ENCODE peak calls at places on chromosome 22, in nine cellular contexts. One of them, this sample, is unnamed.

GRCh38 chr22:47625531-47626427 is 863.3 kb downstream of the TBC1D22A start:
- DNase-seq in lower lobe of right lung: no peak
- DNase-seq in BJ: no peak
- DNase-seq in left lung: no peak
- DNase-seq in foreskin fibroblast: no peak
- DNase-seq in retinal pigment epithelial cell: no peak
- DNase-seq in psoas muscle: no peak
- DNase-seq in uterus: no peak
- DNase-seq in naive thymus-derived CD4-positive, alpha-beta T cell: no peak
- DNase-seq in this sample: no peak

GRCh38 chr22:44729391-44730012 is 22.9 kb upstream of the ARHGAP8 start:
- DNase-seq in lower lobe of right lung: no peak
- DNase-seq in BJ: peak; percentile 24
- DNase-seq in left lung: peak; percentile 60
- DNase-seq in foreskin fibroblast: peak; percentile 91
- DNase-seq in retinal pigment epithelial cell: no peak
- DNase-seq in psoas muscle: peak; percentile 68
- DNase-seq in uterus: peak; percentile 71
- DNase-seq in naive thymus-derived CD4-positive, alpha-beta T cell: no peak
- DNase-seq in this sample: peak; percentile 45

GRCh38 chr22:24270556-24271405 is at the start of gene SPECC1L:
- DNase-seq in lower lobe of right lung: peak; percentile 94
- DNase-seq in BJ: peak; percentile 48
- DNase-seq in left lung: peak; percentile 93
- DNase-seq in foreskin fibroblast: peak; percentile 97
- DNase-seq in retinal pigment epithelial cell: peak; percentile 55
- DNase-seq in psoas muscle: peak; percentile 97
- DNase-seq in uterus: peak; percentile 95
- DNase-seq in naive thymus-derived CD4-positive, alpha-beta T cell: peak; percentile 92
- DNase-seq in this sample: peak; percentile 71

GRCh38 chr22:47221840-47222615 is 459.6 kb downstream of the TBC1D22A start:
- DNase-seq in lower lobe of right lung: no peak
- DNase-seq in BJ: no peak
- DNase-seq in left lung: no peak
- DNase-seq in foreskin fibroblast: no peak
- DNase-seq in retinal pigment epithelial cell: no peak
- DNase-seq in psoas muscle: peak; percentile 19
- DNase-seq in uterus: no peak
- DNase-seq in naive thymus-derived CD4-positive, alpha-beta T cell: no peak
- DNase-seq in this sample: no peak

GRCh38 chr22:40721266-40721665 is 42.0 kb downstream of the MCHR1 start:
- DNase-seq in lower lobe of right lung: no peak
- DNase-seq in BJ: no peak
- DNase-seq in left lung: no peak
- DNase-seq in foreskin fibroblast: peak; percentile 59
- DNase-seq in retinal pigment epithelial cell: no peak
- DNase-seq in psoas muscle: peak; percentile 9
- DNase-seq in uterus: no peak
- DNase-seq in naive thymus-derived CD4-positive, alpha-beta T cell: no peak
- DNase-seq in this sample: peak; percentile 71

GRCh38 chr22:50031189-50032091 is 18.9 kb upstream of the IL17REL start:
- DNase-seq in lower lobe of right lung: no peak
- DNase-seq in BJ: no peak
- DNase-seq in left lung: no peak
- DNase-seq in foreskin fibroblast: no peak
- DNase-seq in retinal pigment epithelial cell: no peak
- DNase-seq in psoas muscle: peak; percentile 53
- DNase-seq in uterus: no peak
- DNase-seq in naive thymus-derived CD4-positive, alpha-beta T cell: no peak
- DNase-seq in this sample: no peak

GRCh38 chr22:45226681-45227186 is 14.0 kb downstream of the KIAA0930 start:
- DNase-seq in lower lobe of right lung: peak; percentile 85
- DNase-seq in BJ: no peak
- DNase-seq in left lung: peak; percentile 76
- DNase-seq in foreskin fibroblast: peak; percentile 62
- DNase-seq in retinal pigment epithelial cell: no peak
- DNase-seq in psoas muscle: peak; percentile 58
- DNase-seq in uterus: no peak
- DNase-seq in naive thymus-derived CD4-positive, alpha-beta T cell: no peak
- DNase-seq in this sample: no peak

GRCh38 chr22:23066200-23067022 is 3.9 kb upstream of the GNAZ start:
- DNase-seq in lower lobe of right lung: peak; percentile 17
- DNase-seq in BJ: no peak
- DNase-seq in left lung: peak; percentile 24
- DNase-seq in foreskin fibroblast: no peak
- DNase-seq in retinal pigment epithelial cell: no peak
- DNase-seq in psoas muscle: peak; percentile 41
- DNase-seq in uterus: peak; percentile 1
- DNase-seq in naive thymus-derived CD4-positive, alpha-beta T cell: no peak
- DNase-seq in this sample: no peak

GRCh38 chr22:31185056-31185455 is 25.1 kb downstream of the RNF185 start:
- DNase-seq in lower lobe of right lung: no peak
- DNase-seq in BJ: no peak
- DNase-seq in left lung: no peak
- DNase-seq in foreskin fibroblast: peak; percentile 55
- DNase-seq in retinal pigment epithelial cell: no peak
- DNase-seq in psoas muscle: no peak
- DNase-seq in uterus: no peak
- DNase-seq in naive thymus-derived CD4-positive, alpha-beta T cell: no peak
- DNase-seq in this sample: no peak

DNA sequence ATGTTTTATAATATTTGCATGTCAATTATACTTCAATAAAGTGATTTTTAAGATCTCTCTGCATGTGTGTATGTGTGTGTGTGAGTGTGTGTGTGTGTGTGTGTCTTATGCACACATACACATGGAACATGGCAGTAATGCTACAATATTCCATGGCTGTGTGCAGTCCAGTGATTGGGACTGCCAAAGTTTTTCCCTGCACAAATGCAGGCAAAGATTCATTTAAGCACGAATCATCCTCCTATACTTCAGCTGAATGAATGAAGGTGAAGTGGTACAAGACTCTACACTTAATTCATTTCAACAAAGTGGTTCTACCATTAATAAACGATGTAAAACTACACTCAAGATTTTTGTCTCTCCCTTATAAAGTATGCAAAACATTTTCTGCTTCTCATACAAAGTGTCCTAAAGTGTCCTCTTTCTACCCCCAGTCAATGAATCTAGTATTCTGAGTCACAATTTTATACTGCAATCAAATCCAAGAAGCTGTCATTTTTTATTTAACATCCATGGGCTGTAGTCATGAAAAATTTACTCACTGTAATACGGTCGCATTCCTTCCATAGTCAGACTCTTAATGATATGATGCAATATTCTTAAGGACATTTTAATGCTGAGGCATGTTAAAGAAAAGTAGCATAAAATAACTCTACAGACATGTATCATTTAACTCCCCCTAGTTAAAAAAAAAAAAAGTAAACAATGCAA is 132.4 kb downstream of the TTC28 start:
- DNase-seq in lower lobe of right lung: no peak
- DNase-seq in BJ: peak; percentile 93
- DNase-seq in left lung: no peak
- DNase-seq in foreskin fibroblast: peak; percentile 50
- DNase-seq in retinal pigment epithelial cell: peak; percentile 80
- DNase-seq in psoas muscle: no peak
- DNase-seq in uterus: no peak
- DNase-seq in naive thymus-derived CD4-positive, alpha-beta T cell: no peak
- DNase-seq in this sample: peak; percentile 87
- H3K4me3 ChIP-seq in lower lobe of right lung: no peak overlapping the region
- H3K4me3 ChIP-seq in BJ: no peak overlapping the region
- H3K4me3 ChIP-seq in left lung: no peak overlapping the region
- H3K4me3 ChIP-seq in foreskin fibroblast: no peak overlapping the region
- H3K4me3 ChIP-seq in retinal pigment epithelial cell: no peak overlapping the region
- H3K4me3 ChIP-seq in psoas muscle: no peak overlapping the region
- H3K4me3 ChIP-seq in uterus: no peak overlapping the region
- H3K4me3 ChIP-seq in naive thymus-derived CD4-positive, alpha-beta T cell: no peak overlapping the region
- H3K4me3 ChIP-seq in this sample: no peak overlapping the region

GRCh38 chr22:21937041-21937820 is 15.4 kb downstream of the PPM1F start:
- DNase-seq in lower lobe of right lung: peak; percentile 69
- DNase-seq in BJ: no peak
- DNase-seq in left lung: peak; percentile 76
- DNase-seq in foreskin fibroblast: peak; percentile 52
- DNase-seq in retinal pigment epithelial cell: no peak
- DNase-seq in psoas muscle: peak; percentile 73
- DNase-seq in uterus: no peak
- DNase-seq in naive thymus-derived CD4-positive, alpha-beta T cell: no peak
- DNase-seq in this sample: no peak
- H3K4me3 ChIP-seq in lower lobe of right lung: peak overlapping the region; percentile 61
- H3K4me3 ChIP-seq in BJ: no peak overlapping the region
- H3K4me3 ChIP-seq in left lung: peak overlapping the region; percentile 48
- H3K4me3 ChIP-seq in foreskin fibroblast: peak overlapping the region; percentile 59
- H3K4me3 ChIP-seq in retinal pigment epithelial cell: peak overlapping the region; percentile 78
- H3K4me3 ChIP-seq in psoas muscle: peak overlapping the region; percentile 59
- H3K4me3 ChIP-seq in uterus: peak overlapping the region; percentile 63
- H3K4me3 ChIP-seq in naive thymus-derived CD4-positive, alpha-beta T cell: peak overlapping the region; percentile 69
- H3K4me3 ChIP-seq in this sample: peak overlapping the region; percentile 49

GRCh38 chr22:38327805-38328204 is 10.6 kb upstream of the CSNK1E start:
- DNase-seq in lower lobe of right lung: no peak
- DNase-seq in BJ: no peak
- DNase-seq in left lung: no peak
- DNase-seq in foreskin fibroblast: peak; percentile 75
- DNase-seq in retinal pigment epithelial cell: no peak
- DNase-seq in psoas muscle: no peak
- DNase-seq in uterus: no peak
- DNase-seq in naive thymus-derived CD4-positive, alpha-beta T cell: no peak
- DNase-seq in this sample: peak; percentile 66
- H3K4me3 ChIP-seq in lower lobe of right lung: no peak overlapping the region
- H3K4me3 ChIP-seq in BJ: no peak overlapping the region
- H3K4me3 ChIP-seq in left lung: no peak overlapping the region
- H3K4me3 ChIP-seq in foreskin fibroblast: no peak overlapping the region
- H3K4me3 ChIP-seq in retinal pigment epithelial cell: no peak overlapping the region
- H3K4me3 ChIP-seq in psoas muscle: no peak overlapping the region
- H3K4me3 ChIP-seq in uterus: no peak overlapping the region
- H3K4me3 ChIP-seq in naive thymus-derived CD4-positive, alpha-beta T cell: no peak overlapping the region
- H3K4me3 ChIP-seq in this sample: no peak overlapping the region

GRCh38 chr22:38081941-38082828 is 1.8 kb downstream of the SLC16A8 start:
- DNase-seq in lower lobe of right lung: peak; percentile 48
- DNase-seq in BJ: no peak
- DNase-seq in left lung: no peak
- DNase-seq in foreskin fibroblast: no peak
- DNase-seq in retinal pigment epithelial cell: no peak
- DNase-seq in psoas muscle: peak; percentile 59
- DNase-seq in uterus: no peak
- DNase-seq in naive thymus-derived CD4-positive, alpha-beta T cell: no peak
- DNase-seq in this sample: no peak
- H3K4me3 ChIP-seq in lower lobe of right lung: peak overlapping the region; percentile 44
- H3K4me3 ChIP-seq in BJ: no peak overlapping the region
- H3K4me3 ChIP-seq in left lung: peak overlapping the region; percentile 10
- H3K4me3 ChIP-seq in foreskin fibroblast: no peak overlapping the region
- H3K4me3 ChIP-seq in retinal pigment epithelial cell: peak overlapping the region; percentile 10
- H3K4me3 ChIP-seq in psoas muscle: peak overlapping the region; percentile 59
- H3K4me3 ChIP-seq in uterus: no peak overlapping the region
- H3K4me3 ChIP-seq in naive thymus-derived CD4-positive, alpha-beta T cell: no peak overlapping the region
- H3K4me3 ChIP-seq in this sample: no peak overlapping the region

GRCh38 chr22:42366815-42367581 is 65.2 kb downstream of the NFAM1 start:
- DNase-seq in lower lobe of right lung: no peak
- DNase-seq in BJ: no peak
- DNase-seq in left lung: no peak
- DNase-seq in foreskin fibroblast: no peak
- DNase-seq in retinal pigment epithelial cell: no peak
- DNase-seq in psoas muscle: no peak
- DNase-seq in uterus: peak; percentile 49
- DNase-seq in naive thymus-derived CD4-positive, alpha-beta T cell: no peak
- DNase-seq in this sample: no peak

GRCh38 chr22:42365942-42366660 is 66.1 kb downstream of the NFAM1 start:
- DNase-seq in lower lobe of right lung: no peak
- DNase-seq in BJ: no peak
- DNase-seq in left lung: no peak
- DNase-seq in foreskin fibroblast: no peak
- DNase-seq in retinal pigment epithelial cell: no peak
- DNase-seq in psoas muscle: no peak
- DNase-seq in uterus: no peak
- DNase-seq in naive thymus-derived CD4-positive, alpha-beta T cell: no peak
- DNase-seq in this sample: no peak

GRCh38 chr22:42369250-42370041 is 62.8 kb downstream of the NFAM1 start:
- DNase-seq in lower lobe of right lung: peak; percentile 92
- DNase-seq in BJ: peak; percentile 58
- DNase-seq in left lung: peak; percentile 95
- DNase-seq in foreskin fibroblast: peak; percentile 93
- DNase-seq in retinal pigment epithelial cell: peak; percentile 67
- DNase-seq in psoas muscle: peak; percentile 94
- DNase-seq in uterus: peak; percentile 91
- DNase-seq in naive thymus-derived CD4-positive, alpha-beta T cell: peak; percentile 79
- DNase-seq in this sample: peak; percentile 83

GRCh38 chr22:42368379-42369249 is 63.6 kb downstream of the NFAM1 start:
- DNase-seq in lower lobe of right lung: peak; percentile 56
- DNase-seq in BJ: no peak
- DNase-seq in left lung: peak; percentile 55
- DNase-seq in foreskin fibroblast: no peak
- DNase-seq in retinal pigment epithelial cell: no peak
- DNase-seq in psoas muscle: no peak
- DNase-seq in uterus: peak; percentile 39
- DNase-seq in naive thymus-derived CD4-positive, alpha-beta T cell: peak; percentile 25
- DNase-seq in this sample: no peak

DNA sequence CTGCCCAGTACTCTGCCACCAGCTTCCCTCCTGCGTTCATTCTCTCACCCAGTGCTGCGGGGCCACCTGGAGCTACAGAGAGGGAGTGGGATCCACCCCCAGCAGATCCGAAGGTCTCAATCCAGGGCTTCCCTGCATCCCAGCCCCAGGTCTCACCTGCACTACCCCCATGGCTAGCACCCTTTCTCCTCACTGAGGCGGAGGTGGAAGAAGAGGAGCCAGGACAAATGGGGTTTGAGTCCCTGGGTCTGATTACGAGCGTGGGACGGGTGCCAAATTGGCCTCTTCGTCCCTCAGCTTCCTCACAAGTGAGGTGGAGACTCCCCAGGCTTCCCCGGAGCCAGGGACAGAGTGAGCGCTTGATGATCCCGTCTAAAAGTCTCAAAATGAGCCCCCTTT is 64.2 kb downstream of the NFAM1 start:
- DNase-seq in lower lobe of right lung: no peak
- DNase-seq in BJ: no peak
- DNase-seq in left lung: no peak
- DNase-seq in foreskin fibroblast: no peak
- DNase-seq in retinal pigment epithelial cell: no peak
- DNase-seq in psoas muscle: no peak
- DNase-seq in uterus: no peak
- DNase-seq in naive thymus-derived CD4-positive, alpha-beta T cell: no peak
- DNase-seq in this sample: no peak
- H3K4me3 ChIP-seq in lower lobe of right lung: peak overlapping the region; percentile 72
- H3K4me3 ChIP-seq in BJ: peak overlapping the region; percentile 52
- H3K4me3 ChIP-seq in left lung: peak overlapping the region; percentile 65
- H3K4me3 ChIP-seq in foreskin fibroblast: peak overlapping the region; percentile 86
- H3K4me3 ChIP-seq in retinal pigment epithelial cell: no peak overlapping the region
- H3K4me3 ChIP-seq in psoas muscle: peak overlapping the region; percentile 74
- H3K4me3 ChIP-seq in uterus: peak overlapping the region; percentile 35
- H3K4me3 ChIP-seq in naive thymus-derived CD4-positive, alpha-beta T cell: peak overlapping the region; percentile 66
- H3K4me3 ChIP-seq in this sample: no peak overlapping the region

This sample was measured in astrocyte.